ENCODE peak calls at places on chromosomes 7 and 10, in five cellular contexts. One of them, this sample, is unnamed.

GRCh38 chr7:125814030-125814535 is 884.5 kb upstream of the POT1 start:
- DNase-seq in body of pancreas: no peak
- DNase-seq in heart left ventricle: no peak
- DNase-seq in HCT116: no peak
- DNase-seq in K562: no peak
- DNase-seq in this sample: no peak

GRCh38 chr10:36114913-36115312 is 472.8 kb upstream of the FZD8 start:
- DNase-seq in body of pancreas: no peak
- DNase-seq in heart left ventricle: no peak
- DNase-seq in HCT116: no peak
- DNase-seq in K562: no peak
- DNase-seq in this sample: no peak

GRCh38 chr10:6840093-6840763 is 260.2 kb upstream of the PRKCQ start:
- DNase-seq in body of pancreas: no peak
- DNase-seq in heart left ventricle: peak
- DNase-seq in HCT116: no peak
- DNase-seq in K562: no peak
- DNase-seq in this sample: no peak

GRCh38 chr7:153030976-153031375 is 271.4 kb downstream of the ACTR3B start:
- DNase-seq in body of pancreas: no peak
- DNase-seq in heart left ventricle: no peak
- DNase-seq in HCT116: no peak
- DNase-seq in K562: no peak
- DNase-seq in this sample: no peak

GRCh38 chr10:97069576-97070362 is 116.0 kb downstream of the SLIT1 start:
- DNase-seq in body of pancreas: no peak
- DNase-seq in heart left ventricle: peak
- DNase-seq in HCT116: peak
- DNase-seq in K562: peak
- DNase-seq in this sample: no peak

GRCh38 chr10:10911471-10911921 is 106.2 kb upstream of the CELF2 start:
- DNase-seq in body of pancreas: peak
- DNase-seq in heart left ventricle: peak
- DNase-seq in HCT116: no peak
- DNase-seq in K562: no peak
- DNase-seq in this sample: peak

GRCh38 chr7:91031757-91032156 is 232.5 kb upstream of the FZD1 start:
- DNase-seq in body of pancreas: no peak
- DNase-seq in heart left ventricle: no peak
- DNase-seq in HCT116: no peak
- DNase-seq in K562: no peak
- DNase-seq in this sample: no peak

GRCh38 chr10:20350509-20350908 is 534.3 kb downstream of the PLXDC2 start:
- DNase-seq in body of pancreas: no peak
- DNase-seq in heart left ventricle: no peak
- DNase-seq in HCT116: no peak
- DNase-seq in K562: no peak
- DNase-seq in this sample: no peak

GRCh38 chr7:158362001-158362400 is 225.6 kb downstream of the PTPRN2 start:
- DNase-seq in body of pancreas: no peak
- DNase-seq in heart left ventricle: no peak
- DNase-seq in HCT116: no peak
- DNase-seq in K562: no peak
- DNase-seq in this sample: no peak

GRCh38 chr10:25972631-25973030 is 38.6 kb downstream of the MYO3A start:
- DNase-seq in body of pancreas: no peak
- DNase-seq in heart left ventricle: no peak
- DNase-seq in HCT116: no peak
- DNase-seq in K562: no peak
- DNase-seq in this sample: no peak

GRCh38 chr10:62811159-62811875 is 4.8 kb downstream of the EGR2 start:
- DNase-seq in body of pancreas: no peak
- DNase-seq in heart left ventricle: no peak
- DNase-seq in HCT116: no peak
- DNase-seq in K562: no peak
- DNase-seq in this sample: no peak

GRCh38 chr7:9921326-9921725 is 1052.3 kb upstream of the PHF14 start:
- DNase-seq in body of pancreas: no peak
- DNase-seq in heart left ventricle: no peak
- DNase-seq in HCT116: no peak
- DNase-seq in K562: no peak
- DNase-seq in this sample: no peak

GRCh38 chr7:6023974-6024435 is 7.2 kb upstream of the ANKRD61 start:
- DNase-seq in body of pancreas: no peak
- DNase-seq in heart left ventricle: no peak
- DNase-seq in HCT116: no peak
- DNase-seq in K562: peak
- DNase-seq in this sample: no peak

GRCh38 chr10:44801383-44802327 is 109.5 kb upstream of the TMEM72 start:
- DNase-seq in body of pancreas: peak
- DNase-seq in heart left ventricle: peak
- DNase-seq in HCT116: peak
- DNase-seq in K562: no peak
- DNase-seq in this sample: peak

GRCh38 chr7:143381427-143382125 is 431 bp downstream of the ZYX start:
- DNase-seq in body of pancreas: peak
- DNase-seq in heart left ventricle: peak
- DNase-seq in HCT116: no peak
- DNase-seq in K562: no peak
- DNase-seq in this sample: peak

GRCh38 chr10:27542812-27543211 is 38.7 kb downstream of the RAB18 start:
- DNase-seq in body of pancreas: no peak
- DNase-seq in heart left ventricle: no peak
- DNase-seq in HCT116: no peak
- DNase-seq in K562: no peak
- DNase-seq in this sample: no peak

GRCh38 chr10:26779176-26779860 is 81.4 kb downstream of the ABI1 start:
- DNase-seq in body of pancreas: no peak
- DNase-seq in heart left ventricle: no peak
- DNase-seq in HCT116: no peak
- DNase-seq in K562: no peak
- DNase-seq in this sample: no peak

GRCh38 chr7:81159402-81159801 is 240.6 kb upstream of the SEMA3C start:
- DNase-seq in body of pancreas: no peak
- DNase-seq in heart left ventricle: no peak
- DNase-seq in HCT116: peak
- DNase-seq in K562: peak
- DNase-seq in this sample: no peak

GRCh38 chr10:79116801-79117723 is 48.3 kb downstream of the ZMIZ1 start:
- DNase-seq in body of pancreas: peak
- DNase-seq in heart left ventricle: no peak
- DNase-seq in HCT116: no peak
- DNase-seq in K562: no peak
- DNase-seq in this sample: no peak

GRCh38 chr10:78408671-78409472 is 375.2 kb downstream of the RPS24 start:
- DNase-seq in body of pancreas: peak
- DNase-seq in heart left ventricle: peak
- DNase-seq in HCT116: no peak
- DNase-seq in K562: no peak
- DNase-seq in this sample: peak

GRCh38 chr10:6165221-6165725 is 37.5 kb upstream of the PFKFB3 start:
- DNase-seq in body of pancreas: no peak
- DNase-seq in heart left ventricle: no peak
- DNase-seq in HCT116: no peak
- DNase-seq in K562: no peak
- DNase-seq in this sample: no peak

GRCh38 chr10:124562425-124563060 is 100.9 kb downstream of the LHPP start:
- DNase-seq in body of pancreas: no peak
- DNase-seq in heart left ventricle: no peak
- DNase-seq in HCT116: no peak
- DNase-seq in K562: no peak
- DNase-seq in this sample: no peak

GRCh38 chr10:113895018-113895417 is 40.6 kb downstream of the NHLRC2 start:
- DNase-seq in body of pancreas: no peak
- DNase-seq in heart left ventricle: no peak
- DNase-seq in HCT116: no peak
- DNase-seq in K562: no peak
- DNase-seq in this sample: no peak

GRCh38 chr7:149468208-149468607 is 7.3 kb upstream of the ZNF777 start:
- DNase-seq in body of pancreas: no peak
- DNase-seq in heart left ventricle: no peak
- DNase-seq in HCT116: no peak
- DNase-seq in K562: no peak
- DNase-seq in this sample: no peak

GRCh38 chr7:151745090-151745638 is 131.8 kb downstream of the PRKAG2 start:
- DNase-seq in body of pancreas: peak
- DNase-seq in heart left ventricle: peak
- DNase-seq in HCT116: peak
- DNase-seq in K562: peak
- DNase-seq in this sample: no peak

GRCh38 chr7:115410427-115410805 is 488.5 kb downstream of the MDFIC start:
- DNase-seq in body of pancreas: no peak
- DNase-seq in heart left ventricle: no peak
- DNase-seq in HCT116: no peak
- DNase-seq in K562: no peak
- DNase-seq in this sample: no peak

GRCh38 chr7:50376056-50376455 is 71.5 kb downstream of the IKZF1 start:
- DNase-seq in body of pancreas: no peak
- DNase-seq in heart left ventricle: no peak
- DNase-seq in HCT116: no peak
- DNase-seq in K562: no peak
- DNase-seq in this sample: no peak

GRCh38 chr7:50379539-50379938 is 70.6 kb downstream of the FIGNL1 start:
- DNase-seq in body of pancreas: no peak
- DNase-seq in heart left ventricle: no peak
- DNase-seq in HCT116: no peak
- DNase-seq in K562: no peak
- DNase-seq in this sample: no peak

GRCh38 chr7:50377356-50377755 is 72.8 kb downstream of the FIGNL1 start:
- DNase-seq in body of pancreas: no peak
- DNase-seq in heart left ventricle: no peak
- DNase-seq in HCT116: no peak
- DNase-seq in K562: no peak
- DNase-seq in this sample: no peak

GRCh38 chr7:50382455-50382854 is 67.7 kb downstream of the FIGNL1 start:
- DNase-seq in body of pancreas: no peak
- DNase-seq in heart left ventricle: no peak
- DNase-seq in HCT116: no peak
- DNase-seq in K562: no peak
- DNase-seq in this sample: no peak

DNA sequence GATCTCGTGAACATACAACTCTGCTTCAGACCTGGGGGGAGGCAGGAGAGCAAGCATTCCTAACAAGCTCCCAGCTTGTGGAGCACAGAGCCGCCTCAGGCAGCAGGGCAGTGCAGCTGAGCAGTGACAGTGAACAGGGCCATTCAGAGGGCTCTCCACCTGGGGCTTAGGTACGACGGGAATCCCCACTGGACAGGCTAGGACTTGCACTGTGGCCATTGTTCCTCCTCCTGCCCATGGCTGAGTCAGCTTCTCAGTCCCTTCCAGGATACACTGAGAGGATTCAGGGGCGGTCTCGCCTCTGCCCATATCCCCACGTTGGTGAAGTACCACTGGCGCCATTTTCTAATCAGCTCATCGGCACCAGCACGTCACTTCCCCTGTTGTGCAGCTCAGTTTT is 71.1 kb downstream of the FIGNL1 start:
- DNase-seq in body of pancreas: no peak
- DNase-seq in heart left ventricle: no peak
- DNase-seq in HCT116: no peak
- DNase-seq in K562: no peak
- DNase-seq in this sample: no peak
- TF ChIP-seq POLR2A in body of pancreas: no peak
- TF ChIP-seq POLR2A in heart left ventricle: no peak
- TF ChIP-seq POLR2A in HCT116: no peak
- TF ChIP-seq POLR2A in K562: no peak
- TF ChIP-seq POLR2A in this sample: no peak

DNA sequence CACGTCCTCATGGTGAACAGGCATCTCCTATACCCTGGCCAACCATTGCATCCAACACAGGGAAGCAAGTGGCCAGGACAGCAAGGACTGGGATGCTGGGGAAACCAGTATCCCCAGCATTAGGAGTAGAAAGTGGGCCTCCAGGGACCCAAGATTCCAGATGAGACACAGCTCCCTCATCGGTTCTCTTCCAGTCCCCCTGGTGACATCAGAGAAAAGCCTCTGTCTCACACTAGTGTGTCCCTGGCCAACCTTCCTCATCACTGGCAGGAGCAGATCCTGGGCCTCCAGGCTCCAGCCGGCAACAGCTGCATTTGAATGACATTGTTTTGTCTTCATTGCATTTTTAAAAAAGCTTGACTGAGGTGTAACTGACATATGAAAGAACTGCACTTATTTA is 177.3 kb upstream of the LYZL2 start:
- DNase-seq in body of pancreas: no peak
- DNase-seq in heart left ventricle: peak
- DNase-seq in HCT116: no peak
- DNase-seq in K562: no peak
- DNase-seq in this sample: no peak
- H3K27ac ChIP-seq in body of pancreas: no peak
- H3K27ac ChIP-seq in heart left ventricle: peak
- H3K27ac ChIP-seq in HCT116: no peak
- H3K27ac ChIP-seq in K562: no peak
- H3K27ac ChIP-seq in this sample: no peak

DNA sequence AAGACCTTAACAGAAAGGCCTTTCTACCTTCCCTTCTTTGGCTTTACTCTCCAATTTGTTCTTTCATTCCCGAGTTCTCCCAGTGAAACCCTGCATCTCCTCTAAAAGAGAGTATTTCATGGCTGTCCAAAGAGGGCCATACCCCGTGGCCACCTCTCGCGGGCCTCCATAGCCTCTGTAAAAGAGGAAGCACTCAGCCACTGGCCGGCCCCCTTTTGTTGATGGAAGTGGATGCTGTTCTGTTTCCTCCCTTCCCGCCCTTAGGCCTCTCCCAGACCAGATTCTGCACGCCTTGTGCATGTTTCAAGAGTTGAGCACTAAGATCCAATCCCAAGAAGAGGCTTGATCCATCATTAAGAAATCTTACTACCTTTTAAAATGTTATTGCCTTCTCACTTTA is 6.7 kb upstream of the FEZF1 start:
- DNase-seq in body of pancreas: no peak
- DNase-seq in heart left ventricle: no peak
- DNase-seq in HCT116: no peak
- DNase-seq in K562: no peak
- DNase-seq in this sample: no peak
- H3K4me3 ChIP-seq in body of pancreas: no peak
- H3K4me3 ChIP-seq in heart left ventricle: no peak
- H3K4me3 ChIP-seq in HCT116: no peak
- H3K4me3 ChIP-seq in K562: no peak
- H3K4me3 ChIP-seq in this sample: no peak

GRCh38 chr10:132331259-132331955 is 586 bp upstream of the LRRC27 start:
- DNase-seq in body of pancreas: no peak
- DNase-seq in heart left ventricle: no peak
- DNase-seq in HCT116: no peak
- DNase-seq in K562: peak
- DNase-seq in this sample: no peak
- TF ChIP-seq POLR2A in body of pancreas: peak
- TF ChIP-seq POLR2A in heart left ventricle: no peak
- TF ChIP-seq POLR2A in HCT116: no peak
- TF ChIP-seq POLR2A in K562: peak
- TF ChIP-seq POLR2A in this sample: no peak